ENCODE peak calls at places on chromosome 17, in four cellular contexts. One of them, this sample, is unnamed.

GRCh38 chr17:76527430-76528111 is 9.9 kb downstream of the CYGB start:
- DNase-seq in GM12878: no peak
- DNase-seq in HL-60: no peak
- DNase-seq in K562: no peak
- DNase-seq in this sample: no peak

GRCh38 chr17:2975469-2975958 is 87.9 kb downstream of the OR1D5 start:
- DNase-seq in GM12878: no peak
- DNase-seq in HL-60: no peak
- DNase-seq in K562: peak; percentile 8
- DNase-seq in this sample: no peak

GRCh38 chr17:60167095-60167741 is 17.4 kb downstream of the CA4 start:
- DNase-seq in GM12878: no peak
- DNase-seq in HL-60: no peak
- DNase-seq in K562: no peak
- DNase-seq in this sample: no peak

GRCh38 chr17:3986270-3986938 is 22.2 kb upstream of the ATP2A3 start:
- DNase-seq in GM12878: no peak
- DNase-seq in HL-60: no peak
- DNase-seq in K562: no peak
- DNase-seq in this sample: no peak

GRCh38 chr17:81057079-81057730 is 22.3 kb downstream of the BAIAP2 start:
- DNase-seq in GM12878: no peak
- DNase-seq in HL-60: no peak
- DNase-seq in K562: peak; percentile 93
- DNase-seq in this sample: no peak

GRCh38 chr17:46772013-46772878 is 46.2 kb downstream of the WNT3 start:
- DNase-seq in GM12878: no peak
- DNase-seq in HL-60: no peak
- DNase-seq in K562: peak; percentile 63
- DNase-seq in this sample: no peak

GRCh38 chr17:79922161-79922569 is 82.9 kb upstream of the CBX4 start:
- DNase-seq in GM12878: no peak
- DNase-seq in HL-60: no peak
- DNase-seq in K562: no peak
- DNase-seq in this sample: no peak

GRCh38 chr17:2954898-2955445 is 108.4 kb downstream of the OR1D5 start:
- DNase-seq in GM12878: no peak
- DNase-seq in HL-60: peak; percentile 1
- DNase-seq in K562: no peak
- DNase-seq in this sample: no peak

GRCh38 chr17:15284537-15284936 is 19.4 kb upstream of the PMP22 start:
- DNase-seq in GM12878: no peak
- DNase-seq in HL-60: no peak
- DNase-seq in K562: no peak
- DNase-seq in this sample: no peak

DNA sequence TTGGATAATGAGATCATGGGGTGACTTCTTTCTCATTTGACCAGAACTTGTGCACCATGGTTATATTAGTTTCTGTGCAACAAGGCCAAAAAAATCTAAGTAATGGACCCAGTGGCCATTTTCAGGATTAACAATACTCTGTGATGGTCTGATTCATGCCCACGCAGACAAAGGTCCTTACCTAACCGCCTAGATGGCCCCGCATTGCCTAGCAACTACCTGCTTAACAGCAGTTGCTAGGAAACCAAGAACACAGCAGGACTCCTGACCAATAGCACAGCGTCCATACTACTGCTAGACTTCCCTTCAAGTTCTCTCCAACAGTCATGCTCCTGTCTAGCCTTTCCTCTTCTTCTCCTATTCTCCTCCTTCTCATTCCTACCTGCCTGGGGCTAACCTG is 22.5 kb downstream of the MIS12 start:
- DNase-seq in GM12878: no peak
- DNase-seq in HL-60: no peak
- DNase-seq in K562: no peak
- DNase-seq in this sample: no peak
- TF ChIP-seq SPI1 in GM12878: no peak
- TF ChIP-seq SPI1 in HL-60: no peak
- TF ChIP-seq SPI1 in K562: no peak
- TF ChIP-seq SPI1 in this sample: no peak

GRCh38 chr17:7548585-7549400 is at the start of gene TNFSF12:
- DNase-seq in GM12878: no peak
- DNase-seq in HL-60: no peak
- DNase-seq in K562: peak; percentile 65
- DNase-seq in this sample: peak; percentile 66
- TF ChIP-seq POLR2AphosphoS5 in GM12878: no peak
- TF ChIP-seq POLR2AphosphoS5 in HL-60: no peak
- TF ChIP-seq POLR2AphosphoS5 in K562: peak; percentile 46
- TF ChIP-seq POLR2AphosphoS5 in this sample: no peak

GRCh38 chr17:26809033-26809432 is 484.9 kb upstream of the WSB1 start:
- DNase-seq in GM12878: peak; percentile 9
- DNase-seq in HL-60: no peak
- DNase-seq in K562: no peak
- DNase-seq in this sample: no peak
- TF ChIP-seq SPI1 in GM12878: no peak
- TF ChIP-seq SPI1 in HL-60: no peak
- TF ChIP-seq SPI1 in K562: no peak
- TF ChIP-seq SPI1 in this sample: no peak

GRCh38 chr17:8448310-8448709 is 12.6 kb downstream of the NDEL1 start:
- DNase-seq in GM12878: no peak
- DNase-seq in HL-60: no peak
- DNase-seq in K562: no peak
- DNase-seq in this sample: no peak
- TF ChIP-seq POLR2AphosphoS5 in GM12878: no peak
- TF ChIP-seq POLR2AphosphoS5 in HL-60: no peak
- TF ChIP-seq POLR2AphosphoS5 in K562: no peak
- TF ChIP-seq POLR2AphosphoS5 in this sample: no peak

GRCh38 chr17:19237389-19238166 is 412 bp downstream of the EPN2 start:
- DNase-seq in GM12878: no peak
- DNase-seq in HL-60: no peak
- DNase-seq in K562: no peak
- DNase-seq in this sample: peak; percentile 68
- TF ChIP-seq SPI1 in GM12878: no peak
- TF ChIP-seq SPI1 in HL-60: no peak
- TF ChIP-seq SPI1 in K562: no peak
- TF ChIP-seq SPI1 in this sample: no peak

GRCh38 chr17:44317545-44317944 is 7.1 kb downstream of the SLC25A39 start:
- DNase-seq in GM12878: no peak
- DNase-seq in HL-60: no peak
- DNase-seq in K562: no peak
- DNase-seq in this sample: no peak

GRCh38 chr17:44314524-44314868 is 6.1 kb downstream of the RUNDC3A start:
- DNase-seq in GM12878: no peak
- DNase-seq in HL-60: no peak
- DNase-seq in K562: no peak
- DNase-seq in this sample: no peak

GRCh38 chr17:44314031-44314430 is 5.6 kb downstream of the RUNDC3A start:
- DNase-seq in GM12878: no peak
- DNase-seq in HL-60: no peak
- DNase-seq in K562: no peak
- DNase-seq in this sample: no peak

GRCh38 chr17:44315760-44316731 is 7.6 kb downstream of the RUNDC3A start:
- DNase-seq in GM12878: no peak
- DNase-seq in HL-60: peak; percentile 12
- DNase-seq in K562: peak; percentile 56
- DNase-seq in this sample: no peak

GRCh38 chr17:44314869-44315661 is 6.7 kb downstream of the RUNDC3A start:
- DNase-seq in GM12878: no peak
- DNase-seq in HL-60: peak; percentile 23
- DNase-seq in K562: peak; percentile 53
- DNase-seq in this sample: peak; percentile 83
- TF ChIP-seq POLR2AphosphoS5 in GM12878: no peak
- TF ChIP-seq POLR2AphosphoS5 in HL-60: no peak
- TF ChIP-seq POLR2AphosphoS5 in K562: no peak
- TF ChIP-seq POLR2AphosphoS5 in this sample: no peak

GRCh38 chr17:67713169-67713568 is 4.6 kb upstream of the NOL11 start:
- DNase-seq in GM12878: no peak
- DNase-seq in HL-60: no peak
- DNase-seq in K562: no peak
- DNase-seq in this sample: no peak

GRCh38 chr17:67716405-67716798 is 1.3 kb upstream of the NOL11 start:
- DNase-seq in GM12878: no peak
- DNase-seq in HL-60: no peak
- DNase-seq in K562: peak; percentile 11
- DNase-seq in this sample: no peak

GRCh38 chr17:67717192-67717623 is 528 bp upstream of the NOL11 start:
- DNase-seq in GM12878: no peak
- DNase-seq in HL-60: no peak
- DNase-seq in K562: no peak
- DNase-seq in this sample: no peak

GRCh38 chr17:67717624-67718324 is at the start of gene NOL11:
- DNase-seq in GM12878: peak; percentile 97
- DNase-seq in HL-60: peak; percentile 100
- DNase-seq in K562: peak; percentile 99
- DNase-seq in this sample: peak; percentile 80

GRCh38 chr17:67718325-67718941 is 697 bp downstream of the NOL11 start:
- DNase-seq in GM12878: no peak
- DNase-seq in HL-60: peak; percentile 36
- DNase-seq in K562: peak; percentile 71
- DNase-seq in this sample: peak; percentile 27
- TF ChIP-seq SPI1 in GM12878: no peak
- TF ChIP-seq SPI1 in HL-60: no peak
- TF ChIP-seq SPI1 in K562: no peak
- TF ChIP-seq SPI1 in this sample: no peak

DNA sequence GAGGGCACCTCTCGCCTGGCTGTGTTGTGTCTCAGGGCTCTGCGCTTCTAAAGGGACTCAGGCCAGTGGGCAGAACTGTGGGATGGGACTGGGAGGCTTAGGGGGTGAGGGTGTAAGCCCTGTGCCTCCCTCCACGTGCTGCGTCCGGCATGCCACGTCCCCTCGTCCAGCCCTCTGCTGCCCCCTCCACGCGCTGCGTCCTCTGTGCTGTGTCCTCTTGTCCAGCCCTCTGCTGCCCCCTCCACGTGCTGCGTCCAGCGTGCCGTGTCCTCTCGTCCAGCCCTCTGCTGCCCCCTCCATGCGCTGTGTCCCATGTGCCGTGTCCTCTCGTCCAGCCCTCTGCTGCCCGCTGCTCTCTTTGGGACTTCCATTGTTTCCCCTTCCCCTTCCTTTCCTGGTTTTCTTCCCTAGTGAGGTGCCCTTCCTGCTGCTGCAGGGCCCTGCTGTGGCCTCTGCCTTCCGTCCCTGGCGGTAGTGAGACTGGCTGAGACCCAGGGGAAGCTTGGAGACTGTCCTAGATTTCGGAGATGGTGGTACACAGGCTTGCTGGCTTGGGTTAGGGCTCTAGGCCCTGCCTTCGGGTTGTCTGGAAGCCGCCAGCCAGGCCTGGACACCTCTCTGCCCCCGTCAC is 6.4 kb upstream of the ZNF750 start:
- DNase-seq in GM12878: no peak
- DNase-seq in HL-60: no peak
- DNase-seq in K562: no peak
- DNase-seq in this sample: no peak
- TF ChIP-seq POLR2AphosphoS5 in GM12878: no peak
- TF ChIP-seq POLR2AphosphoS5 in HL-60: no peak
- TF ChIP-seq POLR2AphosphoS5 in K562: no peak
- TF ChIP-seq POLR2AphosphoS5 in this sample: no peak

This sample was measured in GM12891.